ENCODE peak calls at places on chromosomes 1 and 21, in eight cellular contexts. S is ovary; W is CD4-positive, alpha-beta memory T cell; A is neural progenitor cell; K is H9; C is spleen; B is GM23248; G is ascending aorta. M is an unnamed sample. For H3K4me1, the result is how much of the 10 kb centered on the place peaks cover.

GRCh38 chr1:10155087-10155712 is 55.2 kb upstream of the KIF1B start:
- DNase-seq in S (no peak), W (no peak), A (no peak), K (no peak), C (no peak), B (no peak), G (no peak), M (no peak)

GRCh38 chr21:16667395-16667794 is 845.4 kb upstream of the CXADR start:
- DNase-seq in S (no peak), W (no peak), A (no peak), K (no peak), C (no peak), B (no peak), G (no peak), M (no peak)

GRCh38 chr1:204997616-204998015 is 45.4 kb upstream of the CNTN2 start:
- DNase-seq in S (no peak), W (no peak), A (no peak), K (no peak), C (no peak), B (no peak), G (no peak), M (no peak)

GRCh38 chr1:99650021-99650420 is 4.1 kb downstream of the PALMD start:
- DNase-seq in S (no peak), W (no peak), A (no peak), K (no peak), C (no peak), B (no peak), G (no peak), M (no peak)

GRCh38 chr1:41122851-41123518 is 101.5 kb upstream of the SLFNL1 start:
- DNase-seq in S (no peak), W (no peak), A (peak), K (no peak), C (no peak), B (peak), G (no peak), M (no peak)

GRCh38 chr1:10339815-10340214 is 59.0 kb upstream of the PGD start:
- DNase-seq in S (no peak), W (no peak), A (peak), K (peak), C (no peak), B (peak), G (no peak), M (no peak)

GRCh38 chr1:43252225-43252624 is 17.6 kb upstream of the TMEM125 start:
- DNase-seq in S (no peak), W (no peak), A (no peak), K (no peak), C (no peak), B (no peak), G (no peak), M (no peak)

GRCh38 chr1:44881011-44881632 is 38.1 kb upstream of the PTCH2 start:
- DNase-seq in S (no peak), W (no peak), A (no peak), K (no peak), C (no peak), B (peak), G (peak), M (no peak)

GRCh38 chr21:25080161-25080560 is 527.1 kb downstream of the MRPL39 start:
- DNase-seq in S (no peak), W (no peak), A (no peak), K (no peak), C (no peak), B (no peak), G (no peak), M (no peak)

GRCh38 chr1:52955129-52955970 is 28.3 kb downstream of the SCP2 start:
- DNase-seq in S (no peak), W (no peak), A (no peak), K (no peak), C (no peak), B (peak), G (no peak), M (no peak)

GRCh38 chr1:61887076-61887867 is 145.0 kb downstream of the PATJ start:
- DNase-seq in S (no peak), W (no peak), A (no peak), K (no peak), C (no peak), B (no peak), G (no peak), M (no peak)

GRCh38 chr1:227766015-227766634 is 30.9 kb downstream of the SNAP47 start:
- DNase-seq in S (no peak), W (peak), A (no peak), K (no peak), C (peak), B (peak), G (no peak), M (no peak)

GRCh38 chr1:53666566-53666965 is 72.4 kb downstream of the GLIS1 start:
- DNase-seq in S (no peak), W (no peak), A (no peak), K (no peak), C (peak), B (no peak), G (no peak), M (no peak)

GRCh38 chr1:155858805-155859233 is 548 bp upstream of the SYT11 start:
- DNase-seq in S (peak), W (no peak), A (no peak), K (no peak), C (no peak), B (peak), G (no peak), M (no peak)

GRCh38 chr1:197319631-197320030 is 51.6 kb downstream of the CRB1 start:
- DNase-seq in S (no peak), W (peak), A (no peak), K (no peak), C (no peak), B (no peak), G (no peak), M (no peak)

GRCh38 chr1:89955311-89955710 is 39.6 kb upstream of the ZNF326 start:
- DNase-seq in S (no peak), W (no peak), A (no peak), K (no peak), C (no peak), B (no peak), G (no peak), M (no peak)

GRCh38 chr1:204992499-204992898 is 50.5 kb upstream of the CNTN2 start:
- DNase-seq in S (no peak), W (no peak), A (no peak), K (no peak), C (peak), B (no peak), G (no peak), M (no peak)

GRCh38 chr1:235999259-235999925 is 65.5 kb downstream of the NID1 start:
- DNase-seq in S (no peak), W (peak), A (no peak), K (no peak), C (no peak), B (peak), G (no peak), M (no peak)

GRCh38 chr1:29838738-29839320 is 602.5 kb downstream of the PTPRU start:
- DNase-seq in S (no peak), W (no peak), A (no peak), K (no peak), C (no peak), B (no peak), G (no peak), M (no peak)

GRCh38 chr1:214071469-214071868 is 83.7 kb downstream of the PROX1 start:
- DNase-seq in S (no peak), W (no peak), A (no peak), K (no peak), C (no peak), B (no peak), G (no peak), M (no peak)

GRCh38 chr1:102852583-102852982 is 255.7 kb downstream of the COL11A1 start:
- DNase-seq in S (no peak), W (no peak), A (peak), K (no peak), C (no peak), B (peak), G (no peak), M (no peak)

GRCh38 chr1:99429754-99430153 is 165.5 kb downstream of the PLPPR4 start:
- DNase-seq in S (no peak), W (no peak), A (no peak), K (no peak), C (no peak), B (no peak), G (no peak), M (no peak)

GRCh38 chr1:33007190-33008050 is 29.3 kb downstream of the AK2 start:
- DNase-seq in S (peak), W (peak), A (peak), K (no peak), C (no peak), B (peak), G (no peak), M (peak)

GRCh38 chr1:227449051-227449450 is 114.3 kb upstream of the ZNF678 start:
- DNase-seq in S (no peak), W (peak), A (peak), K (peak), C (no peak), B (peak), G (no peak), M (no peak)

GRCh38 chr1:72284398-72285073 is 2.2 kb upstream of the NEGR1 start:
- DNase-seq in S (peak), W (no peak), A (peak), K (peak), C (peak), B (peak), G (no peak), M (no peak)

GRCh38 chr1:40057310-40058030 is 16.9 kb downstream of the CAP1 start:
- DNase-seq in S (no peak), W (no peak), A (no peak), K (no peak), C (no peak), B (no peak), G (no peak), M (no peak)

DNA sequence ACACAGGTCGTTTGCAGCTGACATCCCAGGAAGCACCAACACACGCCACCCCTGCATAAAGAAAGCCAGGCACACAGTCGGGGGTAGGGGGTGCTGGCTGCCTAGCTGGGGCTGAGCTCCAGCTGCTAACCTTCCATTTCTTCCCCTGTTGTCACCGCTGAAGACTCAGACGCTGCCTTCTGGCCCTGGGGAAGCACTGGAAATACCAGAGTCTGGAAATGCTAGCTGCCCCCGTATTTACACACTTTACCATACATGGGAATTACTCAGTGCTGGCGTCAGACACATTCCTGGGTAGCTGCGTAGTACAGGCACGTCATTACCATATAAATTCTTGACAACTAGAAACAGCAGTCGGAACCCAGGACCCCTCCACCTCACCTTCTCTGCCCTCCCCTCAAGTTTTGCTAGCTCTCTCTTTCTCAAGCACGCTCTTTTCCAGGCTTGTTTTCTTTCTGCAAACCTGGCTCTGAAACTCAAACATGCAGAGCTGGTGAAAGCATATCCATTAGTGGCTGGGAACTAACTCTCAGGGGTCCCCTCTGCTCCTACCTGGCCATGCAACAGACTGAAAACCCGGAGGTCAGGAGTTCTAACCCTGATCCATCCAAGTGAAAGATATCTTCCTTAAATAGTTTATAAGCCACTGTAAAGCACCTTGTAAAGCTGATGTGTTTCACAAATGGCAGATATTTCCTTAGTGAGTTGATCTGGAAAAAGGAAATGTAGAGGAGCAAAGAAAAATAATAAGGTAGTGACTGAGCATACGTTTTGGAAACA is 3.3 kb downstream of the CSRP1 start:
- DNase-seq in S (peak), W (no peak), A (peak), K (peak), C (peak), B (peak), G (peak), M (peak)
- H3K4me1 ChIP-seq in S (under half), W (under half), A (under half), K (under half), C (half or more), B (half or more), G (under half), M (under half)

GRCh38 chr1:166975361-166976129 is at the start of gene ILDR2:
- DNase-seq in S (peak), W (peak), A (peak), K (peak), C (peak), B (peak), G (no peak), M (no peak)
- H3K27ac ChIP-seq in S (no peak), W (no peak), A (no peak), K (no peak), C (peak), B (no peak), G (no peak), M (no peak)

GRCh38 chr1:8025671-8026144 is 401 bp downstream of the ERRFI1 start:
- DNase-seq in S (no peak), W (peak), A (no peak), K (no peak), C (peak), B (peak), G (no peak), M (no peak)

GRCh38 chr1:8026153-8026975 is at the start of gene ERRFI1:
- DNase-seq in S (peak), W (peak), A (peak), K (peak), C (peak), B (peak), G (peak), M (peak)

GRCh38 chr1:8025061-8025670 is 943 bp downstream of the ERRFI1 start:
- DNase-seq in S (no peak), W (no peak), A (peak), K (no peak), C (no peak), B (peak), G (no peak), M (no peak)

GRCh38 chr1:8027748-8028631 is 1.9 kb upstream of the ERRFI1 start:
- DNase-seq in S (no peak), W (no peak), A (no peak), K (no peak), C (no peak), B (peak), G (no peak), M (no peak)

GRCh38 chr1:8026976-8027747 is 1.1 kb upstream of the ERRFI1 start:
- DNase-seq in S (peak), W (no peak), A (peak), K (peak), C (no peak), B (peak), G (no peak), M (no peak)
- H3K4me1 ChIP-seq in S (under half), W (under half), A (under half), K (under half), C (under half), B (under half), G (under half), M (under half)

GRCh38 chr1:31263408-31263807 is 23.7 kb upstream of the NKAIN1 start:
- DNase-seq in S (no peak), W (no peak), A (no peak), K (no peak), C (no peak), B (no peak), G (no peak), M (no peak)
- H3K27ac ChIP-seq in S (no peak), W (no peak), A (no peak), K (no peak), C (no peak), B (no peak), G (no peak), M (no peak)

GRCh38 chr1:232179896-232180760 is 449.8 kb downstream of the SIPA1L2 start:
- DNase-seq in S (no peak), W (no peak), A (peak), K (no peak), C (no peak), B (peak), G (no peak), M (no peak)
- H3K4me1 ChIP-seq in S (under half), W (under half), A (under half), K (under half), C (under half), B (under half), G (under half), M (under half)

GRCh38 chr1:207060596-207060995 is 7.5 kb downstream of the PFKFB2 start:
- DNase-seq in S (no peak), W (no peak), A (no peak), K (no peak), C (no peak), B (no peak), G (no peak), M (no peak)
- H3K27ac ChIP-seq in S (no peak), W (no peak), A (no peak), K (no peak), C (peak), B (no peak), G (no peak), M (no peak)

M was measured in thoracic aorta.